ENCODE peak calls at places on chromosomes 1 and 21, in eight cellular contexts. One of them, this sample, is unnamed.

GRCh38 chr1:234484991-234485739 is 6.2 kb upstream of the TARBP1 start:
- DNase-seq in fibroblast of lung: no peak
- DNase-seq in dermis blood vessel endothelial cell: no peak
- DNase-seq in RPMI7951: no peak
- DNase-seq in stimulated activated CD4-positive, alpha-beta T cell treated with anti-CD3 and anti-CD28 coated beads, TNF-alpha, amount 100 ng/mL, for 1 hour: no peak
- DNase-seq in BE2C: no peak
- DNase-seq in posterior cingulate gyrus: no peak
- DNase-seq in glutamatergic neuron: no peak
- DNase-seq in this sample: no peak

GRCh38 chr1:241677171-241677570 is 25.1 kb downstream of the WDR64 start:
- DNase-seq in BE2C: no peak
- DNase-seq in glutamatergic neuron: no peak
- DNase-seq in dermis blood vessel endothelial cell: no peak
- DNase-seq in RPMI7951: no peak
- DNase-seq in fibroblast of lung: no peak
- DNase-seq in stimulated activated CD4-positive, alpha-beta T cell treated with anti-CD3 and anti-CD28 coated beads, TNF-alpha, amount 100 ng/mL, for 1 hour: no peak
- DNase-seq in posterior cingulate gyrus: no peak
- DNase-seq in this sample: no peak

GRCh38 chr1:227215863-227216510 is 102.3 kb downstream of the CDC42BPA start:
- DNase-seq in fibroblast of lung: peak
- DNase-seq in BE2C: no peak
- DNase-seq in glutamatergic neuron: no peak
- DNase-seq in RPMI7951: no peak
- DNase-seq in stimulated activated CD4-positive, alpha-beta T cell treated with anti-CD3 and anti-CD28 coated beads, TNF-alpha, amount 100 ng/mL, for 1 hour: no peak
- DNase-seq in posterior cingulate gyrus: no peak
- DNase-seq in dermis blood vessel endothelial cell: no peak
- DNase-seq in this sample: no peak

GRCh38 chr1:208475449-208475848 is 231.3 kb upstream of the PLXNA2 start:
- DNase-seq in glutamatergic neuron: no peak
- DNase-seq in stimulated activated CD4-positive, alpha-beta T cell treated with anti-CD3 and anti-CD28 coated beads, TNF-alpha, amount 100 ng/mL, for 1 hour: no peak
- DNase-seq in posterior cingulate gyrus: no peak
- DNase-seq in dermis blood vessel endothelial cell: no peak
- DNase-seq in fibroblast of lung: peak
- DNase-seq in RPMI7951: peak
- DNase-seq in BE2C: peak
- DNase-seq in this sample: peak

GRCh38 chr21:26686278-26686677 is 113.2 kb upstream of the CYYR1 start:
- DNase-seq in BE2C: peak
- DNase-seq in fibroblast of lung: no peak
- DNase-seq in stimulated activated CD4-positive, alpha-beta T cell treated with anti-CD3 and anti-CD28 coated beads, TNF-alpha, amount 100 ng/mL, for 1 hour: no peak
- DNase-seq in glutamatergic neuron: no peak
- DNase-seq in posterior cingulate gyrus: no peak
- DNase-seq in dermis blood vessel endothelial cell: peak
- DNase-seq in RPMI7951: peak
- DNase-seq in this sample: no peak

GRCh38 chr1:56327195-56327594 is 252.2 kb downstream of the PLPP3 start:
- DNase-seq in fibroblast of lung: no peak
- DNase-seq in stimulated activated CD4-positive, alpha-beta T cell treated with anti-CD3 and anti-CD28 coated beads, TNF-alpha, amount 100 ng/mL, for 1 hour: no peak
- DNase-seq in RPMI7951: no peak
- DNase-seq in glutamatergic neuron: no peak
- DNase-seq in dermis blood vessel endothelial cell: no peak
- DNase-seq in posterior cingulate gyrus: no peak
- DNase-seq in BE2C: no peak
- DNase-seq in this sample: no peak

GRCh38 chr1:30197616-30197934 is 525.8 kb downstream of the MATN1 start:
- DNase-seq in RPMI7951: no peak
- DNase-seq in stimulated activated CD4-positive, alpha-beta T cell treated with anti-CD3 and anti-CD28 coated beads, TNF-alpha, amount 100 ng/mL, for 1 hour: no peak
- DNase-seq in glutamatergic neuron: no peak
- DNase-seq in BE2C: no peak
- DNase-seq in fibroblast of lung: peak
- DNase-seq in posterior cingulate gyrus: no peak
- DNase-seq in dermis blood vessel endothelial cell: no peak
- DNase-seq in this sample: no peak

GRCh38 chr1:3923378-3924185 is 23.5 kb upstream of the C1orf174 start:
- DNase-seq in glutamatergic neuron: no peak
- DNase-seq in dermis blood vessel endothelial cell: no peak
- DNase-seq in stimulated activated CD4-positive, alpha-beta T cell treated with anti-CD3 and anti-CD28 coated beads, TNF-alpha, amount 100 ng/mL, for 1 hour: no peak
- DNase-seq in fibroblast of lung: no peak
- DNase-seq in RPMI7951: no peak
- DNase-seq in BE2C: no peak
- DNase-seq in posterior cingulate gyrus: peak
- DNase-seq in this sample: no peak

GRCh38 chr1:182357913-182358312 is 33.7 kb downstream of the GLUL start:
- DNase-seq in fibroblast of lung: no peak
- DNase-seq in RPMI7951: no peak
- DNase-seq in stimulated activated CD4-positive, alpha-beta T cell treated with anti-CD3 and anti-CD28 coated beads, TNF-alpha, amount 100 ng/mL, for 1 hour: no peak
- DNase-seq in posterior cingulate gyrus: no peak
- DNase-seq in BE2C: no peak
- DNase-seq in dermis blood vessel endothelial cell: no peak
- DNase-seq in glutamatergic neuron: no peak
- DNase-seq in this sample: no peak

GRCh38 chr1:3904843-3905185 is 4.7 kb upstream of the C1orf174 start:
- DNase-seq in posterior cingulate gyrus: peak
- DNase-seq in RPMI7951: no peak
- DNase-seq in BE2C: no peak
- DNase-seq in dermis blood vessel endothelial cell: no peak
- DNase-seq in stimulated activated CD4-positive, alpha-beta T cell treated with anti-CD3 and anti-CD28 coated beads, TNF-alpha, amount 100 ng/mL, for 1 hour: no peak
- DNase-seq in glutamatergic neuron: no peak
- DNase-seq in fibroblast of lung: no peak
- DNase-seq in this sample: no peak

GRCh38 chr1:36516372-36517018 is 33.8 kb upstream of the CSF3R start:
- DNase-seq in glutamatergic neuron: peak
- DNase-seq in BE2C: peak
- DNase-seq in fibroblast of lung: peak
- DNase-seq in posterior cingulate gyrus: peak
- DNase-seq in stimulated activated CD4-positive, alpha-beta T cell treated with anti-CD3 and anti-CD28 coated beads, TNF-alpha, amount 100 ng/mL, for 1 hour: peak
- DNase-seq in RPMI7951: peak
- DNase-seq in dermis blood vessel endothelial cell: peak
- DNase-seq in this sample: peak

GRCh38 chr1:165355977-165356811 is at the start of gene LMX1A:
- DNase-seq in BE2C: no peak
- DNase-seq in glutamatergic neuron: peak
- DNase-seq in stimulated activated CD4-positive, alpha-beta T cell treated with anti-CD3 and anti-CD28 coated beads, TNF-alpha, amount 100 ng/mL, for 1 hour: no peak
- DNase-seq in fibroblast of lung: no peak
- DNase-seq in dermis blood vessel endothelial cell: no peak
- DNase-seq in posterior cingulate gyrus: peak
- DNase-seq in RPMI7951: no peak
- DNase-seq in this sample: no peak

GRCh38 chr1:245363821-245364220 is 209.0 kb downstream of the KIF26B start:
- DNase-seq in BE2C: no peak
- DNase-seq in stimulated activated CD4-positive, alpha-beta T cell treated with anti-CD3 and anti-CD28 coated beads, TNF-alpha, amount 100 ng/mL, for 1 hour: no peak
- DNase-seq in posterior cingulate gyrus: no peak
- DNase-seq in dermis blood vessel endothelial cell: no peak
- DNase-seq in glutamatergic neuron: no peak
- DNase-seq in fibroblast of lung: peak
- DNase-seq in RPMI7951: peak
- DNase-seq in this sample: no peak

GRCh38 chr1:171869097-171869496 is 27.8 kb downstream of the DNM3 start:
- DNase-seq in posterior cingulate gyrus: no peak
- DNase-seq in RPMI7951: peak
- DNase-seq in fibroblast of lung: peak
- DNase-seq in dermis blood vessel endothelial cell: peak
- DNase-seq in BE2C: no peak
- DNase-seq in stimulated activated CD4-positive, alpha-beta T cell treated with anti-CD3 and anti-CD28 coated beads, TNF-alpha, amount 100 ng/mL, for 1 hour: no peak
- DNase-seq in glutamatergic neuron: no peak
- DNase-seq in this sample: no peak

GRCh38 chr1:234613128-234613875 is 3.3 kb upstream of the IRF2BP2 start:
- DNase-seq in dermis blood vessel endothelial cell: peak
- DNase-seq in glutamatergic neuron: no peak
- DNase-seq in stimulated activated CD4-positive, alpha-beta T cell treated with anti-CD3 and anti-CD28 coated beads, TNF-alpha, amount 100 ng/mL, for 1 hour: no peak
- DNase-seq in fibroblast of lung: peak
- DNase-seq in RPMI7951: peak
- DNase-seq in BE2C: no peak
- DNase-seq in posterior cingulate gyrus: no peak
- DNase-seq in this sample: no peak

GRCh38 chr1:6116137-6116536 is 64.0 kb downstream of the CHD5 start:
- DNase-seq in RPMI7951: no peak
- DNase-seq in posterior cingulate gyrus: no peak
- DNase-seq in glutamatergic neuron: no peak
- DNase-seq in dermis blood vessel endothelial cell: no peak
- DNase-seq in BE2C: no peak
- DNase-seq in fibroblast of lung: peak
- DNase-seq in stimulated activated CD4-positive, alpha-beta T cell treated with anti-CD3 and anti-CD28 coated beads, TNF-alpha, amount 100 ng/mL, for 1 hour: no peak
- DNase-seq in this sample: no peak

GRCh38 chr1:15341634-15342375 is 67.9 kb upstream of the EFHD2 start:
- DNase-seq in RPMI7951: peak
- DNase-seq in glutamatergic neuron: no peak
- DNase-seq in dermis blood vessel endothelial cell: peak
- DNase-seq in posterior cingulate gyrus: no peak
- DNase-seq in fibroblast of lung: peak
- DNase-seq in stimulated activated CD4-positive, alpha-beta T cell treated with anti-CD3 and anti-CD28 coated beads, TNF-alpha, amount 100 ng/mL, for 1 hour: no peak
- DNase-seq in BE2C: no peak
- DNase-seq in this sample: no peak

GRCh38 chr1:46747683-46748288 is 28.9 kb upstream of the EFCAB14 start:
- DNase-seq in stimulated activated CD4-positive, alpha-beta T cell treated with anti-CD3 and anti-CD28 coated beads, TNF-alpha, amount 100 ng/mL, for 1 hour: no peak
- DNase-seq in BE2C: peak
- DNase-seq in glutamatergic neuron: peak
- DNase-seq in dermis blood vessel endothelial cell: peak
- DNase-seq in posterior cingulate gyrus: no peak
- DNase-seq in fibroblast of lung: peak
- DNase-seq in RPMI7951: peak
- DNase-seq in this sample: no peak

GRCh38 chr1:206816390-206817287 is 44.3 kb upstream of the IL10 start:
- DNase-seq in dermis blood vessel endothelial cell: no peak
- DNase-seq in RPMI7951: peak
- DNase-seq in posterior cingulate gyrus: no peak
- DNase-seq in stimulated activated CD4-positive, alpha-beta T cell treated with anti-CD3 and anti-CD28 coated beads, TNF-alpha, amount 100 ng/mL, for 1 hour: no peak
- DNase-seq in BE2C: no peak
- DNase-seq in glutamatergic neuron: no peak
- DNase-seq in fibroblast of lung: no peak
- DNase-seq in this sample: no peak

GRCh38 chr1:21861602-21862429 is 49.8 kb downstream of the LDLRAD2 start:
- DNase-seq in BE2C: no peak
- DNase-seq in stimulated activated CD4-positive, alpha-beta T cell treated with anti-CD3 and anti-CD28 coated beads, TNF-alpha, amount 100 ng/mL, for 1 hour: no peak
- DNase-seq in dermis blood vessel endothelial cell: no peak
- DNase-seq in glutamatergic neuron: no peak
- DNase-seq in RPMI7951: peak
- DNase-seq in fibroblast of lung: peak
- DNase-seq in posterior cingulate gyrus: no peak
- DNase-seq in this sample: no peak

GRCh38 chr1:214966366-214966765 is 116.2 kb upstream of the KCNK2 start:
- DNase-seq in glutamatergic neuron: no peak
- DNase-seq in BE2C: no peak
- DNase-seq in fibroblast of lung: peak
- DNase-seq in dermis blood vessel endothelial cell: no peak
- DNase-seq in posterior cingulate gyrus: no peak
- DNase-seq in RPMI7951: no peak
- DNase-seq in stimulated activated CD4-positive, alpha-beta T cell treated with anti-CD3 and anti-CD28 coated beads, TNF-alpha, amount 100 ng/mL, for 1 hour: no peak
- DNase-seq in this sample: no peak

GRCh38 chr21:35833991-35834390 is 226.3 kb downstream of the SETD4 start:
- DNase-seq in posterior cingulate gyrus: no peak
- DNase-seq in BE2C: no peak
- DNase-seq in glutamatergic neuron: no peak
- DNase-seq in dermis blood vessel endothelial cell: no peak
- DNase-seq in stimulated activated CD4-positive, alpha-beta T cell treated with anti-CD3 and anti-CD28 coated beads, TNF-alpha, amount 100 ng/mL, for 1 hour: no peak
- DNase-seq in fibroblast of lung: no peak
- DNase-seq in RPMI7951: no peak
- DNase-seq in this sample: no peak

GRCh38 chr21:33988237-33988835 is 72.7 kb upstream of the ATP5PO start:
- DNase-seq in BE2C: peak
- DNase-seq in glutamatergic neuron: no peak
- DNase-seq in dermis blood vessel endothelial cell: no peak
- DNase-seq in fibroblast of lung: no peak
- DNase-seq in posterior cingulate gyrus: no peak
- DNase-seq in stimulated activated CD4-positive, alpha-beta T cell treated with anti-CD3 and anti-CD28 coated beads, TNF-alpha, amount 100 ng/mL, for 1 hour: no peak
- DNase-seq in RPMI7951: no peak
- DNase-seq in this sample: no peak

GRCh38 chr1:54665852-54666251 is 24.3 kb downstream of the MROH7 start:
- DNase-seq in dermis blood vessel endothelial cell: no peak
- DNase-seq in stimulated activated CD4-positive, alpha-beta T cell treated with anti-CD3 and anti-CD28 coated beads, TNF-alpha, amount 100 ng/mL, for 1 hour: no peak
- DNase-seq in RPMI7951: no peak
- DNase-seq in glutamatergic neuron: no peak
- DNase-seq in fibroblast of lung: no peak
- DNase-seq in BE2C: no peak
- DNase-seq in posterior cingulate gyrus: no peak
- DNase-seq in this sample: no peak

GRCh38 chr1:3827813-3828307 is 29.2 kb downstream of the CEP104 start:
- DNase-seq in stimulated activated CD4-positive, alpha-beta T cell treated with anti-CD3 and anti-CD28 coated beads, TNF-alpha, amount 100 ng/mL, for 1 hour: no peak
- DNase-seq in posterior cingulate gyrus: peak
- DNase-seq in glutamatergic neuron: peak
- DNase-seq in dermis blood vessel endothelial cell: peak
- DNase-seq in BE2C: peak
- DNase-seq in fibroblast of lung: no peak
- DNase-seq in RPMI7951: no peak
- DNase-seq in this sample: no peak

GRCh38 chr21:14675774-14676530 is 129.8 kb upstream of the SAMSN1 start:
- DNase-seq in RPMI7951: no peak
- DNase-seq in fibroblast of lung: no peak
- DNase-seq in glutamatergic neuron: no peak
- DNase-seq in BE2C: no peak
- DNase-seq in dermis blood vessel endothelial cell: peak
- DNase-seq in stimulated activated CD4-positive, alpha-beta T cell treated with anti-CD3 and anti-CD28 coated beads, TNF-alpha, amount 100 ng/mL, for 1 hour: no peak
- DNase-seq in posterior cingulate gyrus: no peak
- DNase-seq in this sample: no peak

GRCh38 chr1:16090076-16090826 is 16.8 kb upstream of the FAM131C start:
- DNase-seq in RPMI7951: no peak
- DNase-seq in dermis blood vessel endothelial cell: no peak
- DNase-seq in BE2C: no peak
- DNase-seq in glutamatergic neuron: no peak
- DNase-seq in posterior cingulate gyrus: peak
- DNase-seq in stimulated activated CD4-positive, alpha-beta T cell treated with anti-CD3 and anti-CD28 coated beads, TNF-alpha, amount 100 ng/mL, for 1 hour: no peak
- DNase-seq in fibroblast of lung: no peak
- DNase-seq in this sample: no peak

GRCh38 chr1:154328318-154329151 is 3.2 kb downstream of the ATP8B2 start:
- DNase-seq in fibroblast of lung: peak
- DNase-seq in posterior cingulate gyrus: peak
- DNase-seq in RPMI7951: peak
- DNase-seq in dermis blood vessel endothelial cell: peak
- DNase-seq in BE2C: peak
- DNase-seq in stimulated activated CD4-positive, alpha-beta T cell treated with anti-CD3 and anti-CD28 coated beads, TNF-alpha, amount 100 ng/mL, for 1 hour: peak
- DNase-seq in glutamatergic neuron: peak
- DNase-seq in this sample: peak

GRCh38 chr1:9315411-9316079 is 22.9 kb downstream of the SPSB1 start:
- DNase-seq in fibroblast of lung: peak
- DNase-seq in stimulated activated CD4-positive, alpha-beta T cell treated with anti-CD3 and anti-CD28 coated beads, TNF-alpha, amount 100 ng/mL, for 1 hour: peak
- DNase-seq in posterior cingulate gyrus: no peak
- DNase-seq in BE2C: no peak
- DNase-seq in dermis blood vessel endothelial cell: peak
- DNase-seq in RPMI7951: no peak
- DNase-seq in glutamatergic neuron: no peak
- DNase-seq in this sample: no peak

GRCh38 chr1:154743536-154744036 is 126.5 kb downstream of the KCNN3 start:
- DNase-seq in stimulated activated CD4-positive, alpha-beta T cell treated with anti-CD3 and anti-CD28 coated beads, TNF-alpha, amount 100 ng/mL, for 1 hour: no peak
- DNase-seq in BE2C: no peak
- DNase-seq in posterior cingulate gyrus: no peak
- DNase-seq in dermis blood vessel endothelial cell: no peak
- DNase-seq in RPMI7951: no peak
- DNase-seq in fibroblast of lung: no peak
- DNase-seq in glutamatergic neuron: no peak
- DNase-seq in this sample: no peak

GRCh38 chr21:43815107-43815742 is 25.8 kb downstream of the RRP1 start:
- DNase-seq in dermis blood vessel endothelial cell: no peak
- DNase-seq in glutamatergic neuron: no peak
- DNase-seq in BE2C: no peak
- DNase-seq in stimulated activated CD4-positive, alpha-beta T cell treated with anti-CD3 and anti-CD28 coated beads, TNF-alpha, amount 100 ng/mL, for 1 hour: no peak
- DNase-seq in RPMI7951: no peak
- DNase-seq in posterior cingulate gyrus: peak
- DNase-seq in fibroblast of lung: no peak
- DNase-seq in this sample: no peak

GRCh38 chr1:53631622-53632310 is 107.2 kb downstream of the GLIS1 start:
- DNase-seq in dermis blood vessel endothelial cell: no peak
- DNase-seq in BE2C: no peak
- DNase-seq in fibroblast of lung: no peak
- DNase-seq in RPMI7951: no peak
- DNase-seq in posterior cingulate gyrus: no peak
- DNase-seq in stimulated activated CD4-positive, alpha-beta T cell treated with anti-CD3 and anti-CD28 coated beads, TNF-alpha, amount 100 ng/mL, for 1 hour: no peak
- DNase-seq in glutamatergic neuron: no peak
- DNase-seq in this sample: no peak

GRCh38 chr1:83694449-83694848 is 304.5 kb downstream of the TTLL7 start:
- DNase-seq in stimulated activated CD4-positive, alpha-beta T cell treated with anti-CD3 and anti-CD28 coated beads, TNF-alpha, amount 100 ng/mL, for 1 hour: no peak
- DNase-seq in posterior cingulate gyrus: no peak
- DNase-seq in RPMI7951: no peak
- DNase-seq in dermis blood vessel endothelial cell: no peak
- DNase-seq in glutamatergic neuron: no peak
- DNase-seq in fibroblast of lung: no peak
- DNase-seq in BE2C: no peak
- DNase-seq in this sample: no peak

GRCh38 chr21:20999567-21000169 is 1.5 kb downstream of the NCAM2 start:
- DNase-seq in glutamatergic neuron: peak
- DNase-seq in fibroblast of lung: peak
- DNase-seq in stimulated activated CD4-positive, alpha-beta T cell treated with anti-CD3 and anti-CD28 coated beads, TNF-alpha, amount 100 ng/mL, for 1 hour: no peak
- DNase-seq in BE2C: peak
- DNase-seq in posterior cingulate gyrus: no peak
- DNase-seq in dermis blood vessel endothelial cell: peak
- DNase-seq in RPMI7951: peak
- DNase-seq in this sample: peak